ENCODE peak calls at places on chromosomes 13 and 19, in eight cellular contexts. Q is psoas muscle, A is RWPE1, M is astrocyte of the cerebellum, E is fibroblast of mammary gland, B is suprapubic skin, C is MCF 10A, W is endothelial cell. L is an unnamed sample.

GRCh38 chr13:51981355-51981754 is 29.9 kb downstream of the ATP7B start:
- DNase-seq in C (no peak), Q (no peak), W (no peak), A (no peak), E (no peak), M (no peak), B (no peak), L (no peak)

GRCh38 chr19:53519431-53519830 is 18.5 kb upstream of the ZNF331 start:
- DNase-seq in W (no peak), Q (no peak), B (no peak), E (no peak), A (no peak), C (no peak), M (no peak), L (no peak)

GRCh38 chr19:46776927-46777911 is 11.2 kb downstream of the SLC1A5 start:
- DNase-seq in C (peak), M (no peak), W (no peak), A (peak), B (no peak), E (no peak), Q (no peak), L (no peak)

GRCh38 chr13:95822303-95822702 is 145.4 kb downstream of the DNAJC3 start:
- DNase-seq in E (no peak), A (no peak), Q (no peak), M (no peak), W (no peak), B (no peak), C (no peak), L (no peak)

GRCh38 chr19:9849786-9850185 is 14.7 kb downstream of the PIN1 start:
- DNase-seq in M (no peak), B (no peak), C (no peak), A (no peak), E (no peak), W (no peak), Q (no peak), L (no peak)

GRCh38 chr19:30132312-30133075 is 190.5 kb downstream of the URI1 start:
- DNase-seq in Q (no peak), B (no peak), C (no peak), W (peak), A (no peak), M (no peak), E (no peak), L (no peak)

GRCh38 chr13:101218484-101218883 is 197.8 kb downstream of the NALCN start:
- DNase-seq in Q (no peak), C (peak), E (peak), M (no peak), W (no peak), B (no peak), A (no peak), L (peak)

GRCh38 chr13:99357149-99357596 is 50.0 kb upstream of the GPR183 start:
- DNase-seq in M (peak), E (peak), A (no peak), Q (peak), W (no peak), C (no peak), B (no peak), L (no peak)

GRCh38 chr19:36009220-36009619 is 607 bp upstream of the SYNE4 start:
- DNase-seq in A (peak), W (peak), E (peak), C (peak), Q (peak), M (no peak), B (peak), L (no peak)

GRCh38 chr19:45668342-45668871 is 386 bp downstream of the GIPR start:
- DNase-seq in W (no peak), B (no peak), Q (no peak), A (no peak), C (no peak), M (no peak), E (no peak), L (no peak)

GRCh38 chr13:47869780-47870179 is 131.3 kb downstream of the SUCLA2 start:
- DNase-seq in C (no peak), A (no peak), W (no peak), B (no peak), Q (no peak), M (no peak), E (no peak), L (peak)

GRCh38 chr13:110136660-110137585 is 170.0 kb downstream of the COL4A1 start:
- DNase-seq in B (no peak), Q (no peak), M (no peak), E (no peak), A (no peak), C (no peak), W (no peak), L (no peak)

GRCh38 chr13:73303858-73304257 is 245.1 kb downstream of the KLF5 start:
- DNase-seq in E (peak), B (no peak), A (peak), C (peak), W (no peak), M (no peak), Q (no peak), L (peak)

GRCh38 chr13:49908637-49909036 is 27.5 kb downstream of the SPRYD7 start:
- DNase-seq in B (no peak), W (peak), A (no peak), M (no peak), E (no peak), C (no peak), Q (no peak), L (no peak)

GRCh38 chr13:104414181-104414580 is 1348.0 kb upstream of the SLC10A2 start:
- DNase-seq in Q (no peak), E (no peak), B (no peak), A (no peak), M (no peak), W (no peak), C (no peak), L (no peak)

GRCh38 chr13:31115616-31116015 is 46.1 kb downstream of the HSPH1 start:
- DNase-seq in Q (no peak), A (peak), C (no peak), B (no peak), M (no peak), W (no peak), E (no peak), L (peak)

GRCh38 chr19:45117167-45117594 is 24.2 kb downstream of the PPP1R37 start:
- DNase-seq in W (no peak), E (peak), B (no peak), Q (no peak), C (no peak), M (no peak), A (no peak), L (no peak)

GRCh38 chr13:59890064-59890463 is 273.7 kb downstream of the DIAPH3 start:
- DNase-seq in C (no peak), B (no peak), W (no peak), E (peak), Q (no peak), M (no peak), A (no peak), L (no peak)

GRCh38 chr19:30001794-30002193 is 59.8 kb downstream of the URI1 start:
- DNase-seq in C (peak), E (no peak), Q (no peak), B (no peak), M (peak), A (no peak), W (peak), L (no peak)

GRCh38 chr13:71865858-71866172 is 1.2 kb downstream of the DACH1 start:
- DNase-seq in C (no peak), E (no peak), B (no peak), M (no peak), Q (peak), A (no peak), W (peak), L (no peak)

GRCh38 chr19:48348039-48348438 is 15.7 kb downstream of the TMEM143 start:
- DNase-seq in M (no peak), A (no peak), E (peak), W (no peak), B (no peak), Q (no peak), C (no peak), L (no peak)

GRCh38 chr13:73242515-73243015 is 183.8 kb downstream of the KLF5 start:
- DNase-seq in M (no peak), A (no peak), B (no peak), W (no peak), Q (no peak), E (no peak), C (no peak), L (no peak)

GRCh38 chr19:45508681-45508930 is 1.3 kb downstream of the VASP start:
- DNase-seq in C (no peak), B (no peak), W (no peak), E (no peak), A (no peak), Q (no peak), M (no peak), L (no peak)

GRCh38 chr13:63291701-63292100 is 1876.1 kb upstream of the PCDH20 start:
- DNase-seq in A (no peak), M (no peak), Q (no peak), E (no peak), C (no peak), W (no peak), B (no peak), L (no peak)

GRCh38 chr19:29122185-29122584 is 90.8 kb downstream of the UQCRFS1 start:
- DNase-seq in M (no peak), B (no peak), C (no peak), Q (no peak), A (no peak), E (no peak), W (no peak), L (no peak)

GRCh38 chr13:27728271-27728670 is 64.0 kb upstream of the GSX1 start:
- DNase-seq in M (no peak), W (peak), B (no peak), Q (no peak), E (no peak), C (no peak), A (no peak), L (no peak)

GRCh38 chr13:108326318-108326717 is 56.8 kb downstream of the TNFSF13B start:
- DNase-seq in B (no peak), C (no peak), M (no peak), W (no peak), A (no peak), Q (no peak), E (no peak), L (no peak)

GRCh38 chr13:42814868-42815267 is 33.5 kb downstream of the FAM216B start:
- DNase-seq in W (no peak), B (no peak), A (peak), M (peak), E (peak), Q (no peak), C (peak), L (peak)

GRCh38 chr19:48813123-48813911 is 2.5 kb upstream of the BCAT2 start:
- DNase-seq in W (no peak), E (no peak), C (no peak), Q (peak), M (no peak), A (no peak), B (no peak), L (no peak)

GRCh38 chr19:1945899-1946298 is 4.9 kb downstream of the CSNK1G2 start:
- DNase-seq in E (peak), Q (no peak), A (peak), C (peak), M (no peak), B (no peak), W (peak), L (no peak)

GRCh38 chr13:97403893-97404683 is 29.9 kb upstream of the RAP2A start:
- DNase-seq in Q (no peak), W (no peak), A (no peak), E (peak), M (no peak), C (no peak), B (no peak), L (no peak)

GRCh38 chr19:58406818-58407657 is 1.4 kb upstream of the ZNF584 start:
- DNase-seq in B (no peak), M (no peak), C (no peak), E (peak), Q (no peak), A (no peak), W (no peak), L (no peak)

GRCh38 chr13:114143806-114144605 is 11.6 kb upstream of the RASA3 start:
- DNase-seq in C (no peak), M (no peak), E (no peak), B (peak), W (peak), Q (peak), A (no peak), L (no peak)

GRCh38 chr13:95546919-95547318 is 5.6 kb upstream of the CLDN10 start:
- DNase-seq in C (no peak), W (no peak), M (no peak), E (no peak), B (no peak), A (no peak), Q (no peak), L (no peak)

GRCh38 chr19:13153627-13154240 is 3.5 kb downstream of the IER2 start:
- DNase-seq in W (peak), B (no peak), E (no peak), A (no peak), M (no peak), Q (peak), C (peak), L (no peak)

GRCh38 chr19:4059931-4060620 is 6.6 kb downstream of the ZBTB7A start:
- DNase-seq in W (no peak), E (peak), B (peak), A (peak), Q (peak), M (no peak), C (peak), L (peak)

GRCh38 chr19:4058696-4059492 is 7.8 kb downstream of the ZBTB7A start:
- DNase-seq in E (no peak), M (no peak), B (no peak), C (no peak), Q (peak), A (no peak), W (no peak), L (no peak)

GRCh38 chr19:4060621-4061177 is 6.0 kb downstream of the ZBTB7A start:
- DNase-seq in M (no peak), Q (no peak), B (no peak), C (no peak), A (no peak), W (no peak), E (no peak), L (no peak)

GRCh38 chr19:4059493-4059880 is 7.2 kb downstream of the ZBTB7A start:
- DNase-seq in Q (no peak), E (no peak), A (no peak), B (no peak), W (no peak), M (no peak), C (peak), L (no peak)

DNA sequence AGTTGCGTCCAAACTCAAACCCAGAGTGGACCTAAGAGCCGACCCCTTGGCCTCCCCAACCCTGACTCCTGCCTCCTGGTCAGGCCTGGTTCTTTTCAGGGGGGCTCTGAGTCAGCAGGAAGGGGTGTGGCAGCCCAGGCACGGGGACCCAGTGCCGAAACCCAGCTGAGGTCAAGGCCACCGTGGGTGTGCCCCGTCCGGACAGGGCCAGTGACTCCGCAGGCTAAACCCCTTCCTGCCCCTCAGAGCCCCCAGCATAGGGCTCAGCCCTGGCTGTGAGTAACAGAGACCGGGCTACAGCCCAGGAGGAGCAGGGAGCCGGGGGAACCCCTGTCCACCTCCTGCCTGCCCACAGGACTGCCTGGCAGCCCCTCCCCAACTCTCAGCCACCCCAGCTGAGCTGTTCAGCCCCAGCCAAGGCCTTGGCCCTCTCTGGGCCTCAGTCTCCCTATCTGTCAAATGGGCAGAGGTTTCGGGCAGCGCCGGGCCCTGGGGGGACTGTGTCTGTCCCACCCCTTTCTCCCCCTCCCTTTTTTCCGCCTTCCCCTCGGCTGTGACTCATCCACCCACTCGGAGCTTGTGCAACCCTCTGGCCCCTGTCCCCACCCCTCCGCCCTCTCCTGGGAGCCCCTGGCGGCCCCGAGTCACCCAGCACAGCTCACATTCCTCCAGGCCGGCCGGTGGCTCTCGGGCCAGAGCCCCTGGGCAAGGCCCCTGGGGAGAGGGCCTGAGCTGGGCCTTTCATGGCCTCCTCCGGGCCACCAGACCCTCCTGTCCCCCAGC is 8.6 kb downstream of the ZBTB7A start:
- DNase-seq in A (peak), Q (peak), W (no peak), B (peak), C (peak), E (peak), M (no peak), L (peak)
- TF ChIP-seq CTCF in A (no peak), Q (no peak), W (no peak), B (peak), C (peak), E (peak), M (peak), L (peak)

GRCh38 chr19:7596191-7596937 is 701 bp downstream of the CAMSAP3 start:
- DNase-seq in Q (no peak), M (no peak), W (no peak), B (no peak), C (no peak), E (no peak), A (no peak), L (no peak)
- TF ChIP-seq CTCF in Q (no peak), M (no peak), W (no peak), B (no peak), C (no peak), E (no peak), A (no peak), L (peak)

GRCh38 chr19:51600940-51601575 is 29.1 kb downstream of the SIGLEC5 start:
- DNase-seq in W (no peak), E (no peak), Q (no peak), A (no peak), B (no peak), M (no peak), C (no peak), L (no peak)
- TF ChIP-seq CTCF in W (no peak), E (no peak), Q (no peak), A (no peak), B (no peak), M (no peak), C (no peak), L (no peak)

DNA sequence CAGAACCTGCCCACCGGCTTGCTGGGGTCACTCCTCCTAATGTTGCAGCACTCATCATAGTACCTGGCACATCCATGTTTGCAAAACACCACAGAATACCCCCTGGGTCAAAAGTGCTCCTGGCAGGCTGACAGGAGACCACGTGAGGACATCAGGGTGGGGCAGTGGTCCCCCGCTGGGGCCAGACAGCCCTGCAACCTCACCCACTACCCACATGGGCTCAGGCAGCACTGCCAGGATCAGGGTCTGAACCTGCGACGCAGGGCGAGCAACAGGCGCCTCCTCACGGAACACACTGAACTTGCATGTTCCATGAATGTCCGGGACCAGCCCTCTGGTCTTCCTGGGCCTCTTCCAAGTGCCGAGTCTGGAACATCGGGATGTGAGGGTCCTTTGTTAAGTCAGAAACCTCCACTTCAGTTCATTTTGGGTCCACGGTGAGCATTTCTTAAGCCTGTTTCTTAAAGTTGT is 1.4 kb upstream of the SLC7A9 start:
- DNase-seq in M (no peak), W (no peak), Q (peak), E (no peak), B (no peak), C (no peak), A (no peak), L (no peak)
- TF ChIP-seq CTCF in M (no peak), W (no peak), Q (no peak), E (no peak), B (no peak), C (no peak), A (no peak), L (no peak)

GRCh38 chr13:67643656-67644055 is 413.5 kb upstream of the PCDH9 start:
- DNase-seq in A (no peak), M (no peak), B (no peak), Q (no peak), E (no peak), W (no peak), C (no peak), L (no peak)
- TF ChIP-seq CTCF in A (no peak), M (no peak), B (no peak), Q (no peak), E (no peak), W (no peak), C (no peak), L (no peak)

GRCh38 chr13:26442541-26442940 is 114.9 kb upstream of the WASF3 start:
- DNase-seq in C (no peak), M (no peak), E (peak), W (no peak), B (no peak), A (no peak), Q (no peak), L (no peak)

GRCh38 chr13:26446751-26447150 is 110.7 kb upstream of the WASF3 start:
- DNase-seq in M (no peak), A (no peak), W (no peak), B (no peak), C (no peak), Q (no peak), E (no peak), L (no peak)

GRCh38 chr13:26449063-26449848 is 108.2 kb upstream of the WASF3 start:
- DNase-seq in E (peak), C (no peak), A (no peak), Q (no peak), M (no peak), B (no peak), W (no peak), L (peak)

GRCh38 chr13:26440111-26440510 is 117.4 kb upstream of the WASF3 start:
- DNase-seq in C (no peak), W (no peak), A (no peak), E (no peak), M (no peak), Q (no peak), B (no peak), L (no peak)

DNA sequence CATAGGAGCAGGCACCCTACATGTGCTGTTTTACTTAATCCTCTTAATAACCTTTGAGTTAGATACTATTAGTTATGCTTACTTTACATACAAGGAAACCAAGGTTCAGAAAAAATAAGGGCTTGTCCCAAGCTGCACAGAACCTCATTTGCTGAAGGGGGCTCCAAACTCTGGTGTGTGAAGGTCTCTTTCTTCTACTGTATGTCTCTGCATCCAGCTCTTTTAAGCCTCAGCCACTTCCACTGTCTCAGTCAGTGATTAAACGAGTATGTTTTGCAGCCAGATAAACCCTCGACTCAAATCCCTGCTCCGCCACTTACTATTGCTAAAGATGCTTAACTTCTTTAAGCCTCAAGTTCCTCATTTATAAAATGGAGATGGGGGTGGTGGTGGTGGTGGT is 112.4 kb upstream of the WASF3 start:
- DNase-seq in A (no peak), E (no peak), Q (no peak), M (no peak), C (no peak), B (no peak), W (no peak), L (no peak)
- TF ChIP-seq CTCF in A (no peak), E (no peak), Q (no peak), M (no peak), C (no peak), B (no peak), W (no peak), L (no peak)

GRCh38 chr13:106048386-106048785 is 487.1 kb downstream of the EFNB2 start:
- DNase-seq in A (no peak), Q (no peak), M (no peak), E (no peak), C (no peak), B (no peak), W (no peak), L (no peak)
- TF ChIP-seq CTCF in A (no peak), Q (no peak), M (no peak), E (no peak), C (no peak), B (no peak), W (no peak), L (no peak)